ENCODE peak calls at places on chromosomes 6 and 20, in six cellular contexts. One of them, this sample, is unnamed.

GRCh38 chr20:14609328-14610221 is 272.2 kb upstream of the FLRT3 start:
- DNase-seq in A673: no peak
- DNase-seq in HepG2: peak; percentile 73
- DNase-seq in cardiac fibroblast: no peak
- DNase-seq in WERI-Rb-1: no peak
- DNase-seq in brain microvascular endothelial cell: no peak
- DNase-seq in this sample: no peak

GRCh38 chr6:13383280-13384163 is 55.2 kb upstream of the TBC1D7 start:
- DNase-seq in A673: no peak
- DNase-seq in HepG2: peak; percentile 21
- DNase-seq in cardiac fibroblast: peak; percentile 68
- DNase-seq in WERI-Rb-1: no peak
- DNase-seq in brain microvascular endothelial cell: no peak
- DNase-seq in this sample: peak; percentile 76

GRCh38 chr20:64261138-64261537 is 5.6 kb downstream of the PCMTD2 start:
- DNase-seq in A673: peak; percentile 35
- DNase-seq in HepG2: no peak
- DNase-seq in cardiac fibroblast: peak; percentile 76
- DNase-seq in WERI-Rb-1: no peak
- DNase-seq in brain microvascular endothelial cell: peak; percentile 12
- DNase-seq in this sample: peak; percentile 55

GRCh38 chr6:3311798-3312197 is 53.1 kb downstream of the PSMG4 start:
- DNase-seq in A673: no peak
- DNase-seq in HepG2: no peak
- DNase-seq in cardiac fibroblast: no peak
- DNase-seq in WERI-Rb-1: no peak
- DNase-seq in brain microvascular endothelial cell: no peak
- DNase-seq in this sample: no peak

GRCh38 chr6:42294759-42295158 is 77.1 kb upstream of the MRPS10 start:
- DNase-seq in A673: no peak
- DNase-seq in HepG2: peak; percentile 34
- DNase-seq in cardiac fibroblast: peak; percentile 27
- DNase-seq in WERI-Rb-1: no peak
- DNase-seq in brain microvascular endothelial cell: peak; percentile 58
- DNase-seq in this sample: peak; percentile 56

GRCh38 chr6:5446362-5447075 is 185.2 kb downstream of the FARS2 start:
- DNase-seq in A673: no peak
- DNase-seq in HepG2: no peak
- DNase-seq in cardiac fibroblast: no peak
- DNase-seq in WERI-Rb-1: no peak
- DNase-seq in brain microvascular endothelial cell: peak; percentile 37
- DNase-seq in this sample: no peak

GRCh38 chr6:139518556-139519091 is 144.2 kb upstream of the CITED2 start:
- DNase-seq in A673: no peak
- DNase-seq in HepG2: no peak
- DNase-seq in cardiac fibroblast: no peak
- DNase-seq in WERI-Rb-1: no peak
- DNase-seq in brain microvascular endothelial cell: no peak
- DNase-seq in this sample: no peak

GRCh38 chr20:38222231-38222922 is 38.2 kb downstream of the KIAA1755 start:
- DNase-seq in A673: peak; percentile 75
- DNase-seq in HepG2: peak; percentile 71
- DNase-seq in cardiac fibroblast: peak; percentile 59
- DNase-seq in WERI-Rb-1: peak; percentile 71
- DNase-seq in brain microvascular endothelial cell: peak; percentile 69
- DNase-seq in this sample: peak; percentile 64

GRCh38 chr6:96436398-96436797 is 85.2 kb upstream of the UFL1 start:
- DNase-seq in A673: no peak
- DNase-seq in HepG2: no peak
- DNase-seq in cardiac fibroblast: no peak
- DNase-seq in WERI-Rb-1: no peak
- DNase-seq in brain microvascular endothelial cell: no peak
- DNase-seq in this sample: no peak

GRCh38 chr6:140909156-140909555 is 1223.6 kb upstream of the GJE1 start:
- DNase-seq in A673: no peak
- DNase-seq in HepG2: no peak
- DNase-seq in cardiac fibroblast: no peak
- DNase-seq in WERI-Rb-1: no peak
- DNase-seq in brain microvascular endothelial cell: peak; percentile 31
- DNase-seq in this sample: peak; percentile 23

GRCh38 chr6:107894821-107895396 is 63.1 kb downstream of the SEC63 start:
- DNase-seq in A673: no peak
- DNase-seq in HepG2: no peak
- DNase-seq in cardiac fibroblast: no peak
- DNase-seq in WERI-Rb-1: no peak
- DNase-seq in brain microvascular endothelial cell: no peak
- DNase-seq in this sample: no peak

GRCh38 chr6:158229823-158230222 is 61.7 kb downstream of the GTF2H5 start:
- DNase-seq in A673: no peak
- DNase-seq in HepG2: no peak
- DNase-seq in cardiac fibroblast: no peak
- DNase-seq in WERI-Rb-1: no peak
- DNase-seq in brain microvascular endothelial cell: no peak
- DNase-seq in this sample: no peak
- H3K4me3 ChIP-seq in A673: no peak overlapping the region
- H3K4me3 ChIP-seq in HepG2: no peak overlapping the region
- H3K4me3 ChIP-seq in cardiac fibroblast: no peak overlapping the region
- H3K4me3 ChIP-seq in WERI-Rb-1: no peak overlapping the region
- H3K4me3 ChIP-seq in brain microvascular endothelial cell: no peak overlapping the region
- H3K4me3 ChIP-seq in this sample: no peak overlapping the region

DNA sequence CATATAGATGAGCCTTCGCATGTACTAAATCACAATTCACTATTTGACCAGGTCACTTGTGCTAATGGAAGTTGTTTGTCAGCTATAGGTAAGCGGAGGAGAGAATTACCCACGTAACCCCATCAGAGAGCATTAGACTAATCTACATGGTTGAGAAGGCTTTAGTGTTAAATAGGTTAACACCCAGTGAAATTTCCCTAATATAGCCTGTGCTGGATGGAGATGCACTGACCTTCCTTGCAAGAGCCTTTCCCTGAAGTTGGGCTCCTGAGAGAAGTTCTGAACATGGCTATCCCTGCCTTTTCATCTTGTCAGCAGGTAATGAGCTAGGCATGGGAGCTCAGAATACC is 78.1 kb downstream of the TNFAIP3 start:
- DNase-seq in A673: no peak
- DNase-seq in HepG2: no peak
- DNase-seq in cardiac fibroblast: no peak
- DNase-seq in WERI-Rb-1: no peak
- DNase-seq in brain microvascular endothelial cell: no peak
- DNase-seq in this sample: no peak
- TF ChIP-seq CTCF in A673: no peak
- TF ChIP-seq CTCF in HepG2: no peak
- TF ChIP-seq CTCF in cardiac fibroblast: no peak
- TF ChIP-seq CTCF in WERI-Rb-1: no peak
- TF ChIP-seq CTCF in brain microvascular endothelial cell: no peak
- TF ChIP-seq CTCF in this sample: no peak

GRCh38 chr6:111667921-111668320 is 62.2 kb upstream of the TRAF3IP2 start:
- DNase-seq in A673: no peak
- DNase-seq in HepG2: no peak
- DNase-seq in cardiac fibroblast: no peak
- DNase-seq in WERI-Rb-1: no peak
- DNase-seq in brain microvascular endothelial cell: no peak
- DNase-seq in this sample: no peak
- H3K4me3 ChIP-seq in A673: no peak overlapping the region
- H3K4me3 ChIP-seq in HepG2: no peak overlapping the region
- H3K4me3 ChIP-seq in cardiac fibroblast: no peak overlapping the region
- H3K4me3 ChIP-seq in WERI-Rb-1: no peak overlapping the region
- H3K4me3 ChIP-seq in brain microvascular endothelial cell: no peak overlapping the region
- H3K4me3 ChIP-seq in this sample: no peak overlapping the region

GRCh38 chr6:53734473-53735299 is 60.1 kb upstream of the LRRC1 start:
- DNase-seq in A673: peak; percentile 64
- DNase-seq in HepG2: peak; percentile 31
- DNase-seq in cardiac fibroblast: peak; percentile 50
- DNase-seq in WERI-Rb-1: peak; percentile 87
- DNase-seq in brain microvascular endothelial cell: peak; percentile 72
- DNase-seq in this sample: peak; percentile 67
- TF ChIP-seq CTCF in A673: peak; percentile 80
- TF ChIP-seq CTCF in HepG2: peak; percentile 68
- TF ChIP-seq CTCF in cardiac fibroblast: peak; percentile 40
- TF ChIP-seq CTCF in WERI-Rb-1: peak; percentile 93
- TF ChIP-seq CTCF in brain microvascular endothelial cell: peak; percentile 66
- TF ChIP-seq CTCF in this sample: peak; percentile 46

GRCh38 chr6:166757226-166758135 is 130.4 kb upstream of the RPS6KA2 start:
- DNase-seq in A673: no peak
- DNase-seq in HepG2: no peak
- DNase-seq in cardiac fibroblast: peak; percentile 22
- DNase-seq in WERI-Rb-1: no peak
- DNase-seq in brain microvascular endothelial cell: peak; percentile 39
- DNase-seq in this sample: peak; percentile 25
- H3K4me3 ChIP-seq in A673: no peak overlapping the region
- H3K4me3 ChIP-seq in HepG2: no peak overlapping the region
- H3K4me3 ChIP-seq in cardiac fibroblast: peak overlapping the region; percentile 26
- H3K4me3 ChIP-seq in WERI-Rb-1: no peak overlapping the region
- H3K4me3 ChIP-seq in brain microvascular endothelial cell: peak overlapping the region; percentile 17
- H3K4me3 ChIP-seq in this sample: no peak overlapping the region

DNA sequence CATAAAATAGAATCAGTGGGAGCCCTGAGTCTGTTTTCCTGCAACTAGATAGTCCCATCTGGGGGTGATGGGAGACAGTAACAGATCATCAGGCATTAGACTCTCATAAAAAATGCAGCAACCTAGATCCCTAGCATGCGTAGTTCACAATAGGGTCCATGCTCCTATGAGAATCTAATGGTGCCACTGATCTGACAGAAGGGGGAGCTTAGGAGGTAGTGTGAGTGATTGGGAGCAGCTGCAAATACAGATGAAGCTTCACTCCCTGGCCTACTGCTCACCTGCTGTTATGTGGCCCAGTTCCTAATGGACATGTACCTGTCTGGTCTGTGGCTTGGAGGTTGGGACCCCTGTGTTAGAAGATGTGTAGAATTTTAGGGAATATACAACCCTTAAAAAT is 904.5 kb upstream of the EPHA7 start:
- DNase-seq in A673: peak; percentile 38
- DNase-seq in HepG2: no peak
- DNase-seq in cardiac fibroblast: no peak
- DNase-seq in WERI-Rb-1: peak; percentile 18
- DNase-seq in brain microvascular endothelial cell: no peak
- DNase-seq in this sample: peak; percentile 1
- TF ChIP-seq CTCF in A673: peak; percentile 32
- TF ChIP-seq CTCF in HepG2: no peak
- TF ChIP-seq CTCF in cardiac fibroblast: no peak
- TF ChIP-seq CTCF in WERI-Rb-1: peak; percentile 50
- TF ChIP-seq CTCF in brain microvascular endothelial cell: no peak
- TF ChIP-seq CTCF in this sample: no peak

DNA sequence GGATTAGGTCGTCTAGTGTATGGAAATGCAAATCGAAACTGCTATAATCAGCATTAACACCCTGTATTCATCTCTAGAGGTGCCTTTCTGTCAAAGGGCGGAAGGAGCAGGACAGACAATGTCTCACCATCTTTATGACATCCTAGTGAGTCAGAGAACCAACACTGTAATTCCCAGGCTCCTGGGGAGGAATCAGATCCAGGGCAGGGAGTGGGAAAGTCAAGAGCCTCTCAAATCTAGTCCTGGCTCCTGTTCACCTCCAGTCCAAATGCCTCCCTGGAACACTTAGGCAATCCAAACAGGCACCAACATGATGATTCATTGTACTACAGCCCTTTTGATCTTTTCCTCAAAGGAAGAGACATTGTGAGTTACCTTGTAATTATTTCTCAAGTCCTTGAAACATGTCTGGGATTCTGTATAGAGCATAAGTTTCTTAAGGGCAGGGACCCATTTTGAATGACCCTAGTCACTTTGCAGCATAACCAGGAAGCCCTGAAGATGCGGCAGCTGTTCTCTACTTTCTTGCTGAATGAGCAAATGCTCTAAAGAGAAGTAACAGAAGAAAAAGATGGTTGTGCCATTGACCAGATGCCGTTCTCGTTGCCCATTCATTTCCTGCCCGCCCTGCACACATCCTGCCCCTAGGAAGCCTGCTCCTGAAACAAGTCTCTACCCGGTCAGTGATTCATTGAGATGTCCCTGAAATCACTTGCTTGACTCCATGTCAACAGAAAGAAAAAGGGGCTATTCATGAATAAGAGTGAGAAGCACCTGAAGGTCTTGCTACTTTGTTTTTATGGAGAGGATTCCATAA is 112.8 kb upstream of the JARID2 start:
- DNase-seq in A673: peak; percentile 15
- DNase-seq in HepG2: peak; percentile 68
- DNase-seq in cardiac fibroblast: peak; percentile 33
- DNase-seq in WERI-Rb-1: no peak
- DNase-seq in brain microvascular endothelial cell: peak; percentile 80
- DNase-seq in this sample: peak; percentile 56
- H3K4me3 ChIP-seq in A673: no peak overlapping the region
- H3K4me3 ChIP-seq in HepG2: no peak overlapping the region
- H3K4me3 ChIP-seq in cardiac fibroblast: no peak overlapping the region
- H3K4me3 ChIP-seq in WERI-Rb-1: no peak overlapping the region
- H3K4me3 ChIP-seq in brain microvascular endothelial cell: no peak overlapping the region
- H3K4me3 ChIP-seq in this sample: no peak overlapping the region

GRCh38 chr20:10961651-10962288 is 288.0 kb upstream of the JAG1 start:
- DNase-seq in A673: no peak
- DNase-seq in HepG2: no peak
- DNase-seq in cardiac fibroblast: no peak
- DNase-seq in WERI-Rb-1: no peak
- DNase-seq in brain microvascular endothelial cell: no peak
- DNase-seq in this sample: peak; percentile 29
- TF ChIP-seq CTCF in A673: no peak
- TF ChIP-seq CTCF in HepG2: no peak
- TF ChIP-seq CTCF in cardiac fibroblast: no peak
- TF ChIP-seq CTCF in WERI-Rb-1: no peak
- TF ChIP-seq CTCF in brain microvascular endothelial cell: peak; percentile 5
- TF ChIP-seq CTCF in this sample: no peak

DNA sequence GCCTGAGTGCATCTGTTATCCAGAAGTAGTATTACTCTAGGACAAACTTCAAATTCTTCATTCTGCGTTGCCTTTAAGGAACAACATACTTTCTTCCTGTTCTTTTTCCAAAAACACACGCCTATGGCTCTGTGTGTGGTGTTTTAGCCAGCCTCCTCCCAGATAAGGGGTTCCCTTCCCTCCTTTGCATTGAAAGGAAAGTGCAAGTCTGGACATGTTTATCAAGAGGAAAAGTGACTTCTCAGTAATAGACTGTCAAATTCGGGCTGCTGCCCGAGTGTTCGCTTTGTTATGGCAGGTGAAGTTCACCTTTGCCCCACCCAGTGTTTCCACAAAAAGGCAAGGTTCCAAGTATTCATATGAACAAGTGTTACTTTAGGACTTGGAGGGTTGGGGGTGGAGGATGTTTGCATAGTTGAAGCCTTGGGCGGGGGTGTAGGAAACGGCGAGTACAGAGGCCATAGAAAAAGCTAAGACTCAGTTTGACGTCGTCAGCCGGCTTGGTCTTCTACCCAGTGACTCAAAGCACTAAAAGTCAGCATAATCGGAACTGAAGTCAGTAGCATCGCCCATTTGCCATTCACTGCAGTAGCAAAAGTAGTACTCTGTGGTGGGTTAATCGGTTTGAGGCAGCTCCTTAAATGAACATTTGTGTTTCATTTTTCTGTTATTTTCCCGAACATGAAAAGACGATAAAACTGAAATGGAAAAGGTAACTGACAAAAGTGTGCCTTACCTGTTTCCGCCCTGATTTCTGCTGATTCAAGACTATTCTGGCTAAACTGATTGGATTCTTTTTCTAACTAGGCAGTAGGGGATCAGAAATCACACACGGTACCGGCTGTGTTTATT is 12.5 kb downstream of the PRDM1 start:
- DNase-seq in A673: no peak
- DNase-seq in HepG2: no peak
- DNase-seq in cardiac fibroblast: peak; percentile 72
- DNase-seq in WERI-Rb-1: no peak
- DNase-seq in brain microvascular endothelial cell: peak; percentile 68
- DNase-seq in this sample: peak; percentile 72
- H3K4me3 ChIP-seq in A673: peak overlapping the region; percentile 34
- H3K4me3 ChIP-seq in HepG2: no peak overlapping the region
- H3K4me3 ChIP-seq in cardiac fibroblast: peak overlapping the region; percentile 37
- H3K4me3 ChIP-seq in WERI-Rb-1: no peak overlapping the region
- H3K4me3 ChIP-seq in brain microvascular endothelial cell: peak overlapping the region; percentile 57
- H3K4me3 ChIP-seq in this sample: peak overlapping the region; percentile 55